ENCODE peak calls at places on chromosomes 12 and 14, in four cellular contexts. L, P, I and U are unnamed samples. For H3K4me1, the result is how much of the 10 kb centered on the place peaks cover.

GRCh38 chr12:50620050-50620974 is 115.5 kb downstream of the DIP2B start:
- DNase-seq in L (no peak), P (no peak), I (no peak), U (no peak)

GRCh38 chr14:106875503-106875902 is 1349.1 kb downstream of the TMEM121 start:
- DNase-seq in L (no peak), P (no peak), I (no peak), U (no peak)

GRCh38 chr12:62653304-62653703 is 186.7 kb downstream of the MON2 start:
- DNase-seq in L (no peak), P (no peak), I (no peak), U (no peak)

GRCh38 chr12:111975161-111975931 is 37.6 kb downstream of the TMEM116 start:
- DNase-seq in L (no peak), P (no peak), I (peak), U (no peak)

GRCh38 chr12:108879615-108880254 is at the start of gene DAO:
- DNase-seq in L (no peak), P (no peak), I (peak), U (no peak)

GRCh38 chr12:122137229-122137628 is 36.8 kb downstream of the IL31 start:
- DNase-seq in L (no peak), P (peak), I (no peak), U (no peak)

GRCh38 chr12:76927170-76927784 is 48.5 kb upstream of the CSRP2 start:
- DNase-seq in L (no peak), P (peak), I (peak), U (peak)

GRCh38 chr12:72540811-72541210 is 268.6 kb downstream of the TRHDE start:
- DNase-seq in L (no peak), P (no peak), I (no peak), U (no peak)

GRCh38 chr14:96363751-96364336 is 518 bp downstream of the GSKIP start:
- DNase-seq in L (no peak), P (peak), I (peak), U (peak)

GRCh38 chr12:93336344-93336743 is 41.4 kb upstream of the NUDT4 start:
- DNase-seq in L (no peak), P (no peak), I (peak), U (no peak)

GRCh38 chr12:123670882-123671728 is at the start of gene TCTN2:
- DNase-seq in L (peak), P (peak), I (peak), U (peak)

GRCh38 chr14:73500360-73500759 is 9.6 kb downstream of the RIOX1 start:
- DNase-seq in L (no peak), P (no peak), I (no peak), U (no peak)

GRCh38 chr12:27179399-27180214 is 64.5 kb upstream of the STK38L start:
- DNase-seq in L (peak), P (no peak), I (peak), U (peak)

GRCh38 chr14:103101257-103101963 is 6.9 kb downstream of the EXOC3L4 start:
- DNase-seq in L (no peak), P (no peak), I (no peak), U (no peak)

GRCh38 chr12:31117203-31118011 is 43.7 kb downstream of the DDX11 start:
- DNase-seq in L (no peak), P (peak), I (peak), U (peak)

GRCh38 chr12:1812650-1813302 is 7.6 kb upstream of the LRTM2 start:
- DNase-seq in L (no peak), P (peak), I (peak), U (no peak)

GRCh38 chr14:24411468-24412454 is 13.0 kb downstream of the NYNRIN start:
- DNase-seq in L (no peak), P (peak), I (peak), U (peak)

GRCh38 chr12:25496098-25496587 is 56.9 kb downstream of the LMNTD1 start:
- DNase-seq in L (no peak), P (no peak), I (no peak), U (no peak)

GRCh38 chr12:100733817-100734593 is 60.6 kb upstream of the ANO4 start:
- DNase-seq in L (no peak), P (no peak), I (peak), U (peak)

GRCh38 chr12:68580911-68581310 is 29.8 kb upstream of the RAP1B start:
- DNase-seq in L (no peak), P (no peak), I (no peak), U (no peak)

GRCh38 chr12:72081787-72082186 is 143.1 kb downstream of the TPH2 start:
- DNase-seq in L (no peak), P (no peak), I (no peak), U (no peak)

GRCh38 chr12:112008918-112009317 is 4.0 kb downstream of the TMEM116 start:
- DNase-seq in L (no peak), P (no peak), I (no peak), U (no peak)

GRCh38 chr12:108884116-108885012 is 4.5 kb downstream of the DAO start:
- DNase-seq in L (no peak), P (peak), I (peak), U (peak)

GRCh38 chr12:113700943-113701342 is 229.3 kb upstream of the LHX5 start:
- DNase-seq in L (no peak), P (no peak), I (no peak), U (peak)

GRCh38 chr14:39050389-39050788 is 52.6 kb downstream of the SEC23A start:
- DNase-seq in L (no peak), P (no peak), I (no peak), U (no peak)

GRCh38 chr14:99755629-99756603 is 37.3 kb upstream of the EML1 start:
- DNase-seq in L (no peak), P (no peak), I (peak), U (peak)

GRCh38 chr12:114371250-114371649 is 34.7 kb downstream of the TBX5 start:
- DNase-seq in L (no peak), P (no peak), I (no peak), U (no peak)

GRCh38 chr12:86724716-86725115 is 468.5 kb upstream of the MGAT4C start:
- DNase-seq in L (no peak), P (no peak), I (no peak), U (no peak)

GRCh38 chr14:61460853-61461611 is 139.7 kb downstream of the PRKCH start:
- DNase-seq in L (no peak), P (peak), I (peak), U (no peak)

DNA sequence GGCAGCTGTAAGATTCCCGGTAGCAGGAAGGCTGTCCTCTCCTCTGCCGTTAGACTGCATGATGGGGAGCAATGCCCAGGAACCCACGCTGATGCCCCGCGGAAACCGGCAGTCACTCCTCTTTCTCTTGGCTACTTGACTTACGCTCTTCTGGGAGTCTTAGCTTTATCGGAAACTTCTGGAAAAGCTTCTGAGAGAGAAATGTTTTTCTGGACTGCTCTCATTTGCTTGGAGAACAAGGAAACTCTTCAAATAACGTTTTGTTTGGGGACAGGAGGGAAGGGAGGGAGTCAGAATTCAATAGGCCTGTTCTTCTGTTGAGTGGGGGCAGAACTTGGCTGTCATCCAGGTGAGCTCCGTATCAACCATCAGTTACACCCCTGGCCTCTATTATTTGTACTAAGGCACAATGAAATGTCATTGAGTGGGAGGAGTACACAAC is 128.0 kb upstream of the MAX start:
- DNase-seq in L (no peak), P (peak), I (peak), U (peak)
- TF ChIP-seq POLR2AphosphoS2 in L (no peak), P (no peak), I (no peak), U (no peak)

DNA sequence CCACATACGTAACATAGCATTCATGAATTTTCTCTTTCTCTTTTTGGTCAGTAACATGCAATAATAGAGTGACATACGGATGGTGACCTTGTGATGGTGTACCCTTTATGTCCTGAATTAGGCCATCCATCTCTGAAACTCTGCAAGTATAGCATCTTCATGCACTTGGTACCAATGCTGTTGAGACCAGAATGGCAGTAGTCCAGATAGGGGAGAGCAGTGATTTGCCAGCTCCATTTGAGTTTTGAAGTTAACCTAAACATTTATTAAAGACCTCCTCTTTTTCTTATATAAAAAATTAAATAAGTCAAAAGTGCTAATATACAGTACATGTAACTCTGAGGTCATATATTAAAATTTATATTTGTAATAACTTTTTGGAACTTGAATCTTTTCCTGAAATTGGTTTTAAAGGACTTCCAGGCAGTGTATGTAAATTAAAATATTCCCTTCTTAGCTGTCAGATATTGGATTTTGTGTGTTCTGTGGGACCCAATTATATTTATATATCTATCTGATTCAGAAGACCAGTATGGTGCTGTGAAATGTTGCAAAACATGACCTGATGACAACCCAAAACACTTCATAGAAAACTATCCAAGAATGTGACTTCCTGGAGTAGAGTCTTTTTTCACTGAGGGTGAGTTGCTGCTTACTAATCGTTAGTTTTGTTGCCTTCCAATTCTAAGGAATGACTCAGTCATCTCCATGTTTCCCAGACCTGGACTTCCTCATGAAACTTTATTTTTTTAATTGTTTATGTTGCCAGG is 3.5 kb downstream of the ELK3 start:
- DNase-seq in L (no peak), P (no peak), I (no peak), U (peak)
- H3K4me1 ChIP-seq in L (under half), P (under half), I (under half), U (under half)

GRCh38 chr12:19998968-19999792 is 369.2 kb upstream of the PDE3A start:
- DNase-seq in L (no peak), P (no peak), I (no peak), U (peak)
- TF ChIP-seq POLR2AphosphoS2 in L (no peak), P (no peak), I (no peak), U (no peak)

DNA sequence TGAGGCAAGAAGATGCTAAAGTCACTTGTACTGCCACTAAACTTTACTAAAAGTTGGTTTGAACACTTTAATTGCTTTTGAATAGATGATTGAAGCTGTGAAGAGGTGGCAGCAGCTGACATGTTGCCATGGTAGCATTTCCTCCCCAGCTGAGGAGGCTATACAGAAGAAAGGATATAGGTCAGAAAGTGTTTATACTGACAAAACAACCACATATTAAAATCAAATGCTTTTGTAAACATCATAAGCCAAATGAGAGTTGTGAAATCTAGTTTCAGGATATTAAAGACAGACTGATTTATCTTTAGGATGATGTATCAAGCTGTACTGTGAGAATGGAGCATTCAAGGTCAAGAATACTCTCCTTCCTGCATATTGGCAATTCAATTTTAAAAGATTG is 41.6 kb downstream of the TSPAN19 start:
- DNase-seq in L (no peak), P (no peak), I (no peak), U (no peak)
- H3K4me1 ChIP-seq in L (under half), P (under half), I (under half), U (under half)

GRCh38 chr12:7197846-7198245 is 8.4 kb downstream of the PEX5 start:
- DNase-seq in L (no peak), P (no peak), I (peak), U (no peak)
- TF ChIP-seq POLR2AphosphoS2 in L (no peak), P (no peak), I (no peak), U (no peak)

GRCh38 chr12:92132282-92132681 is 13.4 kb downstream of the BTG1 start:
- DNase-seq in L (no peak), P (no peak), I (no peak), U (no peak)

GRCh38 chr12:92134638-92135274 is 10.9 kb downstream of the BTG1 start:
- DNase-seq in L (no peak), P (no peak), I (no peak), U (no peak)

GRCh38 chr12:92133795-92134637 is 11.6 kb downstream of the BTG1 start:
- DNase-seq in L (no peak), P (no peak), I (no peak), U (no peak)

GRCh38 chr12:92130999-92131398 is 14.6 kb downstream of the BTG1 start:
- DNase-seq in L (no peak), P (no peak), I (no peak), U (no peak)

DNA sequence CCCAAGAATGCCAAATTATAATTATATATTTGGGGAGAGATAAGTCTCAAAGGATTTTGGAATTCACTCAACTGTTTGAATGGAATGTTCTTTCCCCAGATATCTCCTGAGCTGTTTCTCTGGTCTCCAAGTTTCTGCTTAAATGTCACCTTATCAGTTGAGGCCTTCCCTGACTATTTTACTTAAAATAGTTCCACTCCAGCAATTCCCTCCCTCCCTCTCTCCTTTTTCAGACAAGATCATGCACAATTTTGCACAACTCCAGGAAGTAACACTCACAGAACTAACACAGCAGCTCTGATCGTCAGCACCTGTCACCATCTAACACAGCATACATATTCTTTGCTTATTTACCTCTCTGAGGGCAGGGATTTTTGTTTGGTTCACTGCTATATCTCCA is 12.5 kb downstream of the BTG1 start:
- DNase-seq in L (no peak), P (no peak), I (no peak), U (no peak)
- H3K4me1 ChIP-seq in L (under half), P (under half), I (under half), U (half or more)